ENCODE peak calls at places on chromosome 15, in five cellular contexts. X is neural progenitor cell, W is heart right ventricle, O is uterus, D is lower lobe of right lung. Y is an unnamed sample.
A peak's percentile ranks its signal among the peaks of the same experiment; 100 is the strongest.

GRCh38 chr15:62297933-62298332 is 132.8 kb upstream of the C2CD4B start:
- DNase-seq in X (no peak), W (no peak), O (no peak), D (no peak), Y (no peak)

GRCh38 chr15:48392356-48392755 is 61.1 kb downstream of the DUT start:
- DNase-seq in X (no peak), W (peak; percentile 40), O (peak; percentile 69), D (no peak), Y (no peak)

GRCh38 chr15:26711445-26711844 is 61.4 kb downstream of the GABRB3 start:
- DNase-seq in X (peak; percentile 60), W (no peak), O (no peak), D (no peak), Y (no peak)

GRCh38 chr15:88654430-88655102 is 15.8 kb downstream of the ISG20 start:
- DNase-seq in X (no peak), W (no peak), O (no peak), D (no peak), Y (no peak)

GRCh38 chr15:49055630-49056029 is 9.4 kb upstream of the SECISBP2L start:
- DNase-seq in X (no peak), W (no peak), O (no peak), D (no peak), Y (no peak)

GRCh38 chr15:94968133-94968532 is 736.8 kb downstream of the MCTP2 start:
- DNase-seq in X (no peak), W (no peak), O (no peak), D (no peak), Y (no peak)

GRCh38 chr15:33710746-33711145 is 257.6 kb upstream of the CHRM5 start:
- DNase-seq in X (no peak), W (no peak), O (no peak), D (no peak), Y (no peak)

GRCh38 chr15:65249641-65250040 is 37.0 kb downstream of the PARP16 start:
- DNase-seq in X (no peak), W (no peak), O (no peak), D (no peak), Y (no peak)

GRCh38 chr15:78097667-78098066 is 5.3 kb downstream of the SH2D7 start:
- DNase-seq in X (no peak), W (no peak), O (no peak), D (no peak), Y (peak; percentile 4)

GRCh38 chr15:83380682-83381081 is 66.5 kb upstream of the SH3GL3 start:
- DNase-seq in X (peak; percentile 44), W (peak; percentile 31), O (no peak), D (peak; percentile 60), Y (no peak)

GRCh38 chr15:69042531-69042930 is 28.0 kb downstream of the NOX5 start:
- DNase-seq in X (no peak), W (no peak), O (no peak), D (no peak), Y (no peak)

GRCh38 chr15:36755341-36755740 is 175.9 kb downstream of the CDIN1 start:
- DNase-seq in X (no peak), W (no peak), O (no peak), D (no peak), Y (no peak)

GRCh38 chr15:36753173-36753572 is 173.7 kb downstream of the CDIN1 start:
- DNase-seq in X (peak; percentile 3), W (no peak), O (no peak), D (no peak), Y (no peak)

GRCh38 chr15:36757189-36757814 is 177.9 kb downstream of the CDIN1 start:
- DNase-seq in X (no peak), W (no peak), O (no peak), D (no peak), Y (no peak)

GRCh38 chr15:36758800-36759199 is 179.4 kb downstream of the CDIN1 start:
- DNase-seq in X (no peak), W (no peak), O (no peak), D (no peak), Y (no peak)

DNA sequence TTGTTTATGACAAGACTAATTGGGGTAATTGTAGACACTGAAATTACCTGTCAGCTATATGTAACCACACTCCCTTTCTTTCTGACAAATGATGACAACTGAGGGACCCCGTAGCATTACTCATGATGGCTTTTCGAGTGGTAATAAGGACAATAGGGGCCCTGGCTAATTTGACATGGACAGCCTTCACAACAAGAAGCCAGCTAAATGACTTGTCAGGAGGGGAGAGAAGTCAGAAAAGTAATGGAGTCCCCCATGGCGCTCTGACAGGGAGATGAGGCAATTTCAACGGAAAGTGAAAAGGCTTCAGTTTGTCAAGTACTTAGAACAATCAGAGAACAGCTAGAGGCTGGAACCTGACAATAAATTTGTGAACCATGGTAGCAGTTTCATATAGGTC is 177.3 kb downstream of the CDIN1 start:
- DNase-seq in X (no peak), W (no peak), O (no peak), D (no peak), Y (no peak)
- TF ChIP-seq CTCF in X (no peak), W (no peak), O (no peak), D (no peak), Y (no peak)

GRCh38 chr15:61115679-61116078 is 113.4 kb downstream of the RORA start:
- DNase-seq in X (no peak), W (no peak), O (no peak), D (no peak), Y (no peak)
- H3K9me3 ChIP-seq in X (no peaks in the 10 kb centered on the region), W (no peaks in the 10 kb centered on the region), O (no peaks in the 10 kb centered on the region), D (no peaks in the 10 kb centered on the region), Y (no peaks in the 10 kb centered on the region)

DNA sequence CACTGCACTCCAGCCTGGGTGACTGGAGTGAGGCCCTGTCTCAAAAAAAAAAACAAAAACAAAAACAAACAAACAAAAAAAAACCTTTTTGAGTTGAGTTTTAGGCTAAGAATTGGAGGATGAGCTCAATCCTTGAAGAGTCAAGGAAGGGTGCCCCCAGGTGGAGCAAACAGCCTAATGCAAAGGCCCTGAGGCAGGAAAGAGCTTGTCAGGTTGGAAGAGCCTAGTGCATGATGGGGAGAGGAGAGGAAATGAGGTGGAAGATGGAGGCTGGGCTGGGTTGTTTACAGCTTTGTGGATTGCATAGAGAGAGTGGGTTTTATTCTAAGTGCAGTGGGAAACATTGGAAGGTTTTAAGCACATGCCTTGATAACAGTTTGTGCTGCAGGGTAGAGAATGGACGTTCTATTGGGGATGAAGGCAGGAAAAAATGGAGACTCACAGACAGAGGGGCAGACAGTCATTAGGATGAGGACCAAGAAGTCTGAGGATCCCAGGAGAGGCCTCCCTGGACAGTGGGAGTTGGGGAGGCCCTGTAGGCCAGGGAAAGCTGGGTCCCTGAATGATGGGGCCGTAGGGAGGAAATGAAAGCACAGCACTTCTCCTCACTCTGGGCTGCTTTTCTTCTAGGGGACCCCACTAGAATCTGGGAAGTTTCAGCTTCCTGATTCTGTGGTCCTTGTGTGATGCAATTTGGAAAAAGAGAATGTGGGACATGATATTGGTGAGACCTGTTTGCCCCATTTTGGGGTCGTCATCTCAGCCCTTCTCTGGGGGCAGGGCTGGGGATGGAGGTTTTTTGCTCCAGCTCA is 1.9 kb upstream of the SNX22 start:
- DNase-seq in X (no peak), W (no peak), O (no peak), D (no peak), Y (no peak)
- TF ChIP-seq CTCF in X (peak; percentile 12), W (no peak), O (no peak), D (peak; percentile 6), Y (no peak)

DNA sequence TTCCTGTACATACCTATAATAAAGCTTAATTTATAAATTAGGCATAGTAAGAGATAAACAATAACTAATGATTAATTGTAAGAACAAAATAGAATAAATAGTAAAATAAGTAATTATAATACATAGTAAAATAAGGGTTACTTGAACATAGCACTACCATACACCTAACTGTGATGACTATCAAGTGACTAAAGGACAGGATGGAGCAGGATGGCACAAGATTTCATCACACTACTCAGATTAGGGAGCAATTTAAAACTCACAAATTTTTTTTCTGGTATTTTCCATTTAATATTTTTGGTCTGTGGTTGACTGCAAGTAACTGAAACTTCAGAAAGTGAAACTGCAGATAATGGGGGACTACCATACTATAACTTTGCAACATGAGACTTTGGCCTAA is 14.8 kb downstream of the RFX7 start:
- DNase-seq in X (no peak), W (no peak), O (no peak), D (no peak), Y (no peak)
- H3K9me3 ChIP-seq in X (peaks cover 36% of the 10 kb centered on the region), W (no peaks in the 10 kb centered on the region), O (peaks cover 14% of the 10 kb centered on the region), D (peaks cover 27% of the 10 kb centered on the region), Y (peaks cover 30% of the 10 kb centered on the region)

GRCh38 chr15:99634576-99634975 is 68.8 kb downstream of the MEF2A start:
- DNase-seq in X (no peak), W (no peak), O (no peak), D (no peak), Y (no peak)

GRCh38 chr15:99632521-99632920 is 66.7 kb downstream of the MEF2A start:
- DNase-seq in X (no peak), W (no peak), O (no peak), D (no peak), Y (no peak)

GRCh38 chr15:99635794-99636193 is 70.0 kb downstream of the MEF2A start:
- DNase-seq in X (no peak), W (no peak), O (no peak), D (no peak), Y (no peak)

GRCh38 chr15:99633655-99634054 is 67.9 kb downstream of the MEF2A start:
- DNase-seq in X (no peak), W (no peak), O (no peak), D (no peak), Y (no peak)

DNA sequence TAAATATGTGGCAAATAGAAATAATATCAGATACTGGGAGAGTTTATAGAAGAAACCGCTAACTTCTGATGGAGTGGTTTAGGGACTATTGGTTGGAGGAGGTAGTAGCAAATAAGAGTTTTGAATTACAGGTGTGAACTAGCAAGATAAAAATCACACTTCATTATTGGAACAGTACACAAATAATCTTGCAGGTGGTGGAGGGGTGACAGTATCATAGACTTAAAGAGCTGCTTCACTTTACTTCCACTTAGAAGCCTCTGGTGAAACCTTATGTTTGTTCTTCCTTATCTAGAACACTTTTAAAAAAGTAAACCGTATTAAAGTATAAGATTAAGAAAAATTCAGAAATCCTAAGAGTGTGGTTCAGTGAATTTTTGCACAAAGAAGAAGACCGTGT is 69.4 kb downstream of the MEF2A start:
- DNase-seq in X (no peak), W (no peak), O (no peak), D (no peak), Y (no peak)
- TF ChIP-seq CTCF in X (no peak), W (no peak), O (no peak), D (no peak), Y (no peak)

GRCh38 chr15:25251700-25252390 is 187.0 kb downstream of the UBE3A start:
- DNase-seq in X (no peak), W (no peak), O (no peak), D (peak; percentile 25), Y (no peak)
- H3K9me3 ChIP-seq in X (peaks cover 7% of the 10 kb centered on the region), W (no peaks in the 10 kb centered on the region), O (peaks cover 9% of the 10 kb centered on the region), D (peaks cover 27% of the 10 kb centered on the region), Y (no peaks in the 10 kb centered on the region)

GRCh38 chr15:73171711-73172110 is 119.4 kb downstream of the NEO1 start:
- DNase-seq in X (no peak), W (no peak), O (no peak), D (no peak), Y (no peak)
- TF ChIP-seq CTCF in X (no peak), W (no peak), O (no peak), D (no peak), Y (no peak)

DNA sequence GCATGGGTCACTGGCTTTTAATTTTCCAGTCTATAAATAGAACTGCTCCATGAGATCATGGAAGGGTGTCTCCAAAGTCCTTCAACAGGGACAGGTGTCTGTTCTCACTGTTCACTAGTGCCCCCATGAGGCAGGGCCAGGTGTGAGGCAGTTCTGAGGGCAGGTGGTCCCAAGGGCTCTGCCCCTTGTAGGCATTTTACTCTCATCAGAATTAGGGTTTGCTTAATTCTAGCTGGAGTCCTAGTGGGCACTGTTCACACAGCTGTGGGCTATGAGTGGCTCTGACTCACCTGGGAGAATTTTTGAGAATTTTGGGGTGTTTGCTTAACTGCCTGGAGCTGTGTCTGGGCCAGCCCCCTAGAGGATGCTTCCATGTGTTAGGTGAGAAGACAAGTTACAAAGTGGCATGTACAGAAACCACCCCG is 248.0 kb upstream of the LYSMD4 start:
- DNase-seq in X (no peak), W (no peak), O (no peak), D (no peak), Y (no peak)
- H3K9me3 ChIP-seq in X (no peaks in the 10 kb centered on the region), W (no peaks in the 10 kb centered on the region), O (no peaks in the 10 kb centered on the region), D (no peaks in the 10 kb centered on the region), Y (no peaks in the 10 kb centered on the region)

Y was measured in heart left ventricle.